ENCODE peak calls at places on chromosomes 6 and 20, in seven cellular contexts. J, A, D, N, G, X and T are unnamed samples.

GRCh38 chr6:28496099-28496779 is 19.4 kb downstream of the GPX6 start:
- DNase-seq in J (no peak), A (no peak), D (no peak), N (no peak), G (no peak), X (no peak), T (no peak)

GRCh38 chr6:159756508-159756907 is 5.3 kb upstream of the ACAT2 start:
- DNase-seq in J (no peak), A (no peak), D (no peak), N (no peak), G (no peak), X (no peak), T (no peak)

GRCh38 chr6:25404094-25404493 is 124.9 kb downstream of the CARMIL1 start:
- DNase-seq in J (no peak), A (no peak), D (no peak), N (no peak), G (no peak), X (no peak), T (no peak)

GRCh38 chr6:85496856-85497255 is 47.0 kb downstream of the NT5E start:
- DNase-seq in J (no peak), A (no peak), D (no peak), N (no peak), G (no peak), X (no peak), T (peak)

GRCh38 chr20:43530321-43531090 is 23.0 kb downstream of the L3MBTL1 start:
- DNase-seq in J (no peak), A (no peak), D (no peak), N (no peak), G (no peak), X (no peak), T (no peak)

GRCh38 chr6:28357036-28357435 is 7.3 kb downstream of the ZKSCAN3 start:
- DNase-seq in J (no peak), A (no peak), D (no peak), N (no peak), G (no peak), X (no peak), T (no peak)

GRCh38 chr6:126724821-126725220 is 384.9 kb downstream of the CENPW start:
- DNase-seq in J (no peak), A (no peak), D (no peak), N (no peak), G (no peak), X (no peak), T (no peak)

GRCh38 chr20:17536944-17537444 is 5.8 kb upstream of the BFSP1 start:
- DNase-seq in J (peak), A (no peak), D (peak), N (peak), G (peak), X (no peak), T (peak)

GRCh38 chr6:170209354-170210025 is 81.4 kb downstream of the DLL1 start:
- DNase-seq in J (no peak), A (no peak), D (peak), N (no peak), G (peak), X (peak), T (no peak)

GRCh38 chr6:27541212-27541931 is 68.5 kb upstream of the ZNF184 start:
- DNase-seq in J (no peak), A (no peak), D (no peak), N (peak), G (no peak), X (no peak), T (peak)

GRCh38 chr20:62761759-62762131 is 34.5 kb upstream of the MRGBP start:
- DNase-seq in J (no peak), A (no peak), D (peak), N (no peak), G (no peak), X (peak), T (no peak)

GRCh38 chr20:1283522-1284210 is 17.6 kb downstream of the SNPH start:
- DNase-seq in J (no peak), A (no peak), D (no peak), N (no peak), G (no peak), X (no peak), T (no peak)

GRCh38 chr6:143264291-143264834 is 186.1 kb downstream of the ADAT2 start:
- DNase-seq in J (no peak), A (no peak), D (no peak), N (no peak), G (no peak), X (no peak), T (no peak)

GRCh38 chr6:125206389-125206788 is 52.8 kb downstream of the TPD52L1 start:
- DNase-seq in J (no peak), A (no peak), D (no peak), N (no peak), G (no peak), X (no peak), T (no peak)

GRCh38 chr6:19866199-19866872 is 29.2 kb downstream of the ID4 start:
- DNase-seq in J (no peak), A (no peak), D (peak), N (no peak), G (no peak), X (no peak), T (no peak)

GRCh38 chr6:44575644-44576043 is 188.1 kb downstream of the CDC5L start:
- DNase-seq in J (no peak), A (no peak), D (no peak), N (no peak), G (no peak), X (no peak), T (no peak)

GRCh38 chr6:5672581-5673011 is 334.1 kb downstream of the NRN1 start:
- DNase-seq in J (peak), A (no peak), D (no peak), N (no peak), G (no peak), X (no peak), T (no peak)

GRCh38 chr6:1893470-1894130 is 283.9 kb downstream of the FOXC1 start:
- DNase-seq in J (no peak), A (no peak), D (peak), N (peak), G (no peak), X (no peak), T (no peak)

GRCh38 chr20:56722042-56722441 is 92.9 kb downstream of the TFAP2C start:
- DNase-seq in J (no peak), A (peak), D (no peak), N (no peak), G (no peak), X (no peak), T (no peak)

GRCh38 chr6:706819-707381 is 14.0 kb upstream of the EXOC2 start:
- DNase-seq in J (no peak), A (no peak), D (no peak), N (no peak), G (no peak), X (no peak), T (no peak)

GRCh38 chr20:46694484-46694883 is 5.2 kb upstream of the TP53RK start:
- DNase-seq in J (no peak), A (no peak), D (no peak), N (no peak), G (no peak), X (no peak), T (no peak)

GRCh38 chr6:122810189-122810588 is 21.1 kb downstream of the SMPDL3A start:
- DNase-seq in J (no peak), A (no peak), D (no peak), N (no peak), G (no peak), X (no peak), T (no peak)

GRCh38 chr20:56202493-56203077 is 45.9 kb upstream of the MC3R start:
- DNase-seq in J (no peak), A (no peak), D (no peak), N (no peak), G (no peak), X (no peak), T (peak)

GRCh38 chr6:26223677-26224546 is 136.7 kb downstream of the HFE start:
- DNase-seq in J (peak), A (no peak), D (peak), N (no peak), G (no peak), X (peak), T (peak)

GRCh38 chr20:40532103-40532502 is 156.9 kb downstream of the MAFB start:
- DNase-seq in J (no peak), A (no peak), D (no peak), N (peak), G (no peak), X (no peak), T (peak)

GRCh38 chr6:7175463-7175862 is 67.7 kb downstream of the RREB1 start:
- DNase-seq in J (no peak), A (no peak), D (no peak), N (no peak), G (no peak), X (no peak), T (no peak)

GRCh38 chr6:163422574-163422973 is 8.1 kb downstream of the QKI start:
- DNase-seq in J (no peak), A (no peak), D (no peak), N (no peak), G (no peak), X (no peak), T (no peak)

GRCh38 chr20:49230575-49231211 is 11.5 kb downstream of the DDX27 start:
- DNase-seq in J (no peak), A (peak), D (peak), N (no peak), G (no peak), X (peak), T (no peak)

GRCh38 chr6:70686548-70687133 is 19.0 kb downstream of the SMAP1 start:
- DNase-seq in J (peak), A (no peak), D (no peak), N (no peak), G (no peak), X (no peak), T (no peak)

GRCh38 chr6:142301421-142302391 is at the start of gene ADGRG6:
- DNase-seq in J (no peak), A (peak), D (peak), N (peak), G (peak), X (peak), T (peak)

GRCh38 chr6:47161176-47161687 is 119.1 kb upstream of the ADGRF1 start:
- DNase-seq in J (no peak), A (peak), D (no peak), N (no peak), G (no peak), X (no peak), T (no peak)

GRCh38 chr6:79410806-79411205 is 126.4 kb downstream of the LCA5 start:
- DNase-seq in J (no peak), A (no peak), D (no peak), N (no peak), G (no peak), X (no peak), T (no peak)

GRCh38 chr20:61695741-61696140 is 369.9 kb downstream of the TAF4 start:
- DNase-seq in J (no peak), A (no peak), D (no peak), N (no peak), G (no peak), X (no peak), T (no peak)

GRCh38 chr6:8057263-8057662 is 6.9 kb downstream of the BLOC1S5 start:
- DNase-seq in J (no peak), A (no peak), D (no peak), N (no peak), G (no peak), X (no peak), T (no peak)

GRCh38 chr6:154555075-154555677 is 44.7 kb upstream of the CNKSR3 start:
- DNase-seq in J (no peak), A (no peak), D (no peak), N (no peak), G (no peak), X (no peak), T (no peak)

GRCh38 chr6:4794140-4794707 is 18.0 kb downstream of the CDYL start:
- DNase-seq in J (no peak), A (no peak), D (no peak), N (no peak), G (no peak), X (no peak), T (no peak)

GRCh38 chr6:148524509-148524908 is 181.9 kb downstream of the SASH1 start:
- DNase-seq in J (no peak), A (no peak), D (no peak), N (no peak), G (no peak), X (no peak), T (no peak)

GRCh38 chr6:131781717-131782116 is 26.1 kb upstream of the ENPP1 start:
- DNase-seq in J (no peak), A (no peak), D (no peak), N (no peak), G (no peak), X (no peak), T (no peak)

GRCh38 chr20:33005908-33006775 is 1.4 kb upstream of the BPIFB2 start:
- DNase-seq in J (no peak), A (no peak), D (no peak), N (no peak), G (no peak), X (peak), T (no peak)

GRCh38 chr6:143746202-143747119 is 68.7 kb downstream of the PHACTR2 start:
- DNase-seq in J (no peak), A (no peak), D (no peak), N (peak), G (no peak), X (no peak), T (no peak)

GRCh38 chr6:98769546-98769945 is 64.8 kb upstream of the POU3F2 start:
- DNase-seq in J (no peak), A (no peak), D (no peak), N (peak), G (no peak), X (no peak), T (peak)
- TF ChIP-seq CTCF in J (peak), A (no peak), D (no peak), N (no peak), G (no peak), X (no peak), T (no peak)

DNA sequence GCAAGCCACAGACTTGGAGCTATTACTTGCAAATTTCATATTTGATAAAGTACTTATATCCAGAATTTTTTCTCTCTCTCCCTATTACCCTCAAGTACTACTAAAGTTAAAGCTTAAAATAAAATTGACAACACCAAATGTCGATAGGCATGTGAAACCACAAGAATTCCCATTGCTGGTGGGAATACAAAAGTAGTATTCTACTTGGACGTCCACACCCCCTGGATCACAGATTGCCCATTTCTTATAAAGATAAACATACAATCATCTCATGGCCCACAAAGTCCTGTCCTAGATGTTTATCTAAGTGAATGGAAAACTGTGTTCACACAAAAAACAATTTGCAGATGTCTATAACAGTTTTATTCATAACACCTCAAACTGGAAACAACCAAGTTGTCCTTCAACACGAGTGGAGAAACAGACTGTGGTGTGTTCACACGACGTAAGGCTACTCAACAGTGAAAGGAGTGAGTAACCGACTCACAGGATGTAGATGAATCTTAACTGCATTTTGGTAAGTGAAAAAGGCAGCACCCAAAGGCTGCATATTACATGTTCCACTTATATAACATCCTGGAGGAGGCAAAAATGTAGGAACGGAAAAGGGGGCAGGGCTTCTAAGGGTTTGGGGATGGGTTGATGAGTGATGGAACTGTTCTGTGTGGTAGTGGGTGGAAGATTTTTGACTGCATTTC is 297.4 kb downstream of the THBS2 start:
- DNase-seq in J (no peak), A (no peak), D (no peak), N (no peak), G (no peak), X (no peak), T (no peak)
- TF ChIP-seq CTCF in J (no peak), A (no peak), D (no peak), N (no peak), G (no peak), X (no peak), T (no peak)

GRCh38 chr6:98539669-98540207 is 294.6 kb upstream of the POU3F2 start:
- DNase-seq in J (no peak), A (no peak), D (no peak), N (no peak), G (no peak), X (no peak), T (no peak)
- TF ChIP-seq CTCF in J (no peak), A (no peak), D (no peak), N (no peak), G (no peak), X (no peak), T (no peak)

GRCh38 chr6:53410508-53411258 is 61.9 kb upstream of the ELOVL5 start:
- DNase-seq in J (peak), A (no peak), D (peak), N (peak), G (peak), X (peak), T (peak)

GRCh38 chr6:53412751-53413150 is 64.0 kb upstream of the ELOVL5 start:
- DNase-seq in J (no peak), A (no peak), D (no peak), N (no peak), G (no peak), X (no peak), T (no peak)

GRCh38 chr6:53411451-53411850 is 62.7 kb upstream of the ELOVL5 start:
- DNase-seq in J (no peak), A (no peak), D (no peak), N (no peak), G (no peak), X (no peak), T (no peak)

GRCh38 chr6:53412316-53412715 is 63.6 kb upstream of the ELOVL5 start:
- DNase-seq in J (no peak), A (no peak), D (no peak), N (no peak), G (no peak), X (no peak), T (no peak)

GRCh38 chr6:53408826-53409225 is 60.1 kb upstream of the ELOVL5 start:
- DNase-seq in J (no peak), A (no peak), D (no peak), N (no peak), G (no peak), X (no peak), T (no peak)
- TF ChIP-seq CTCF in J (no peak), A (no peak), D (no peak), N (no peak), G (no peak), X (no peak), T (no peak)

GRCh38 chr6:89372506-89372901 is 20.0 kb upstream of the UBE2J1 start:
- DNase-seq in J (no peak), A (no peak), D (no peak), N (no peak), G (no peak), X (no peak), T (peak)

GRCh38 chr6:89375902-89376301 is 23.4 kb upstream of the UBE2J1 start:
- DNase-seq in J (no peak), A (no peak), D (no peak), N (no peak), G (no peak), X (no peak), T (no peak)

GRCh38 chr6:89371849-89372505 is 19.5 kb upstream of the UBE2J1 start:
- DNase-seq in J (no peak), A (peak), D (peak), N (peak), G (peak), X (peak), T (peak)

GRCh38 chr6:89378628-89379027 is 26.1 kb upstream of the UBE2J1 start:
- DNase-seq in J (no peak), A (no peak), D (no peak), N (no peak), G (no peak), X (no peak), T (no peak)

GRCh38 chr6:89375427-89375868 is 22.9 kb upstream of the UBE2J1 start:
- DNase-seq in J (no peak), A (peak), D (peak), N (peak), G (peak), X (peak), T (peak)
- TF ChIP-seq CTCF in J (peak), A (peak), D (no peak), N (no peak), G (no peak), X (peak), T (peak)

DNA sequence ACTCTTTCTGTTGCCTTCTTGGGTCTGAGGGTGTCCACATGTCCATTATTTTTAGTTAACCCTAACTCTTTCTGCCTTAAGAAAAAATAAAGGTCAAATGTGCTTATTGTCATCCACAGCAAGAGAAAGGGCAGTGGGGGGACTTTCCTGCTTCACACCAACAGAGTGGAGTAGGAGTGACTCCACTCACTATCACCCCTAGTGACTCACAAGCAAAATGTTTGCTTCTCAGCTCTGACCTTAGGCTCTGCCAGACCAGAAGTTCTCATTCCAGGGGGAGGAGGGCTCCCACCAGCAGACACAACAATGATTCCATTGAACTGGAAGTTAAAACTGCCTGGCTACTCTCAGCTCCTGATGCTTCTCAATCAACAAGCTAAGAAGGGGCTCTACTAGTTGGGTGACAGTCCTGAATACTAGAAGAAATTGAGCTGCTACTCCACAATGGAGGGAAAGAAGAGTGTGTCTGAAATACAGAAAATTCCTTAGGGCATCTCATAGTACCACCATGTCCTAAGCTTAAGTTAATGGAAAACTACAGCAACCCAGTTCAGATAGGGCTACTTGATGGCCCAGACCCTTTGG is 83.9 kb upstream of the AFDN start:
- DNase-seq in J (no peak), A (no peak), D (no peak), N (no peak), G (no peak), X (no peak), T (peak)
- TF ChIP-seq CTCF in J (no peak), A (no peak), D (no peak), N (no peak), G (no peak), X (no peak), T (no peak)

DNA sequence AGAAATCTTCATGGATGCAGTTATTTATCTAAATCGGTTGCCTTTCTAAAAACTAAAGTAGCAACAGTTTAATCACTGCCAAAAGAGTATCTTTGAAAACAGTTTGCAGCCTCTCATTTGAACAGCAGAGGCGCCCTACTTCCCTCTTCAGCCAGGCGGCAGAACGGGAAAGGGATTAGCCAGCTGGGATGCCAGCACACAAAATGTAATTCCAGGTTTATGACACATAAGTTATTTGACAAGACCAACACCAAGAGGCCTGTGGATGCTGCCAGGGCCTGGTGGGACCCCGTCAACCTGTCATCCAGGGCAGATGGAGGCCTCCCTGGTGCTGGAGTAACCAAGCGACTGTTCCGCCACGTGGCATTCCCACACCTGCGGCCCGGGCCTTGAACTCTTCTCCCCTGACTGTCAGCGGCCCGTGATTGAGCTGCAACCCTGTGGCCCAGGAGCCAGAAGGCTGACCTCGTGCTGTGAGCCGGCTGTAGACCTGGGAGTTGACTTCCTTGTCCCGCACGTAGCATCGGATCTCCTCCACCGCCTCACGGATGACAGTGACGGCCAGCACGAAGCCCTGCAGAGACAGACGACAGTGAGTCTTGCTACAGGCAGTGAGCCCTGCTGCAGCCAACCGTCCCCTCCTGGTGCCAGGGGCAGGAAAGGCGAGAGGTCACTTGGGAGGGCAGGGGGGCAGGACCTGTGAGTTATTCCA is 55.5 kb downstream of the ATP9A start:
- DNase-seq in J (no peak), A (no peak), D (peak), N (peak), G (no peak), X (no peak), T (no peak)
- TF ChIP-seq CTCF in J (peak), A (no peak), D (peak), N (peak), G (no peak), X (no peak), T (no peak)

GRCh38 chr6:45663181-45664180 is 285.7 kb upstream of the SUPT3H start:
- DNase-seq in J (no peak), A (no peak), D (peak), N (peak), G (no peak), X (no peak), T (peak)
- TF ChIP-seq CTCF in J (no peak), A (no peak), D (peak), N (no peak), G (no peak), X (no peak), T (peak)